ENCODE peak calls at places on chromosomes 2 and 18, in five cellular contexts. E is stomach, S is endothelial cell of umbilical vein, Z is transverse colon, M is HCT116. H is an unnamed sample.

GRCh38 chr18:79353238-79353637 is 42.5 kb upstream of the NFATC1 start:
- DNase-seq in E (no peak), S (no peak), Z (no peak), M (no peak), H (no peak)

GRCh38 chr2:119248751-119249150 is 25.1 kb downstream of the STEAP3 start:
- DNase-seq in E (peak; percentile 11), S (no peak), Z (no peak), M (no peak), H (no peak)

GRCh38 chr2:151437630-151438029 is 27.9 kb downstream of the RIF1 start:
- DNase-seq in E (no peak), S (peak; percentile 58), Z (no peak), M (peak; percentile 10), H (no peak)

GRCh38 chr2:82650038-82650437 is 1809.0 kb downstream of the SUCLG1 start:
- DNase-seq in E (no peak), S (no peak), Z (no peak), M (no peak), H (no peak)

GRCh38 chr2:18154259-18154658 is 275.8 kb downstream of the KCNS3 start:
- DNase-seq in E (no peak), S (no peak), Z (no peak), M (no peak), H (no peak)

GRCh38 chr2:95728878-95729511 is 137.2 kb downstream of the TRIM43 start:
- DNase-seq in E (peak; percentile 75), S (peak; percentile 78), Z (peak; percentile 69), M (peak; percentile 86), H (peak; percentile 82)

GRCh38 chr18:8721094-8721669 is 15.8 kb downstream of the MTCL1 start:
- DNase-seq in E (no peak), S (no peak), Z (no peak), M (no peak), H (no peak)

GRCh38 chr18:22453337-22453736 is 35.6 kb upstream of the CTAGE1 start:
- DNase-seq in E (no peak), S (no peak), Z (no peak), M (no peak), H (no peak)

GRCh38 chr2:186486651-186487647 is 889 bp downstream of the ZC3H15 start:
- DNase-seq in E (no peak), S (peak; percentile 68), Z (no peak), M (no peak), H (no peak)

GRCh38 chr2:151729416-151729811 is 4.9 kb downstream of the NEB start:
- DNase-seq in E (no peak), S (no peak), Z (no peak), M (no peak), H (no peak)

GRCh38 chr2:238132463-238133450 is 5.7 kb upstream of the KLHL30 start:
- DNase-seq in E (no peak), S (no peak), Z (no peak), M (no peak), H (no peak)

GRCh38 chr2:241014764-241015163 is 16.3 kb downstream of the SNED1 start:
- DNase-seq in E (peak; percentile 15), S (no peak), Z (no peak), M (no peak), H (peak; percentile 56)

GRCh38 chr18:21979171-21979560 is 190.2 kb upstream of the GATA6 start:
- DNase-seq in E (no peak), S (no peak), Z (no peak), M (no peak), H (no peak)

GRCh38 chr2:1930376-1930775 is 186.1 kb upstream of the PXDN start:
- DNase-seq in E (no peak), S (no peak), Z (no peak), M (no peak), H (no peak)

GRCh38 chr2:166234112-166234846 is 106.5 kb upstream of the SCN1A start:
- DNase-seq in E (no peak), S (peak; percentile 88), Z (no peak), M (no peak), H (no peak)

GRCh38 chr18:12043811-12044210 is 49.8 kb upstream of the ANKRD62 start:
- DNase-seq in E (no peak), S (no peak), Z (no peak), M (no peak), H (no peak)

GRCh38 chr2:216865658-216866057 is 5.8 kb upstream of the TNP1 start:
- DNase-seq in E (no peak), S (no peak), Z (no peak), M (no peak), H (no peak)

GRCh38 chr2:231597014-231597611 is 4.4 kb downstream of the TEX44 start:
- DNase-seq in E (no peak), S (no peak), Z (no peak), M (no peak), H (no peak)

GRCh38 chr18:23307567-23308295 is 145.4 kb upstream of the RIOK3 start:
- DNase-seq in E (no peak), S (peak; percentile 26), Z (no peak), M (peak; percentile 16), H (no peak)

GRCh38 chr2:161586517-161587167 is 37.6 kb upstream of the SLC4A10 start:
- DNase-seq in E (no peak), S (peak; percentile 42), Z (no peak), M (peak; percentile 23), H (no peak)

GRCh38 chr18:26159353-26159752 is 25.7 kb downstream of the PSMA8 start:
- DNase-seq in E (no peak), S (peak; percentile 6), Z (no peak), M (peak; percentile 1), H (no peak)

GRCh38 chr2:112714836-112715631 is 5.8 kb upstream of the NT5DC4 start:
- DNase-seq in E (no peak), S (no peak), Z (no peak), M (peak; percentile 55), H (no peak)

GRCh38 chr2:63763336-63764056 is 78.2 kb upstream of the UGP2 start:
- DNase-seq in E (no peak), S (no peak), Z (no peak), M (no peak), H (no peak)

GRCh38 chr2:100200985-100201384 is 58.6 kb upstream of the AFF3 start:
- DNase-seq in E (no peak), S (peak; percentile 66), Z (no peak), M (no peak), H (no peak)

GRCh38 chr2:124437811-124438210 is 412.7 kb downstream of the CNTNAP5 start:
- DNase-seq in E (no peak), S (no peak), Z (no peak), M (no peak), H (no peak)

GRCh38 chr2:45169339-45170190 is 160.3 kb upstream of the SIX2 start:
- DNase-seq in E (no peak), S (peak; percentile 50), Z (no peak), M (no peak), H (no peak)

GRCh38 chr2:167914969-167915368 is 332.4 kb downstream of the STK39 start:
- DNase-seq in E (no peak), S (no peak), Z (no peak), M (no peak), H (no peak)

GRCh38 chr18:8608795-8609673 is at the start of gene RAB12:
- DNase-seq in E (peak; percentile 87), S (peak; percentile 65), Z (peak; percentile 89), M (peak; percentile 51), H (peak; percentile 94)

GRCh38 chr2:121450301-121450700 is 80.4 kb upstream of the RNU4ATAC start:
- DNase-seq in E (no peak), S (no peak), Z (no peak), M (no peak), H (no peak)

DNA sequence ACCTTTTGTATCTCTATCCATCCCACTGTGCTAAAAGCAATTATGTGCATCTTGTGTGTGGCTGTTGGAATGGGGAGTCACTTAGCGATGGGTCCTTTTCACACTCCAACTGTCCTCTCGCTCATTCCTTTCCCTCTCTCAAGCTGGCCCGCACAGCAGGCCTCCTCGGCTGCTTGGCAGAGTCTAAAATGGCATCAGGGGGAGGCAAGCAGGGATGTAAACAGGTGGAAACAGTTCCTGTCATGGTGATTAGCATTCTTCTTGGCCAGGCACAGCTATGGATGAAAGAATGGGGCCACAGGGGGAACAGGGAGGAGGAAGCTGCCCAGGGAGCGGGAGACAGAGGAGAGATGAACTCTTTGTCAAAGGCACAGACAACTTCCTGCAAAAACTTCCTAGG is 56.2 kb upstream of the LRPPRC start:
- DNase-seq in E (no peak), S (no peak), Z (no peak), M (no peak), H (no peak)
- TF ChIP-seq POLR2AphosphoS5 in E (no peak), S (no peak), Z (no peak), M (no peak), H (no peak)

GRCh38 chr2:39772086-39772811 is 6.8 kb downstream of the THUMPD2 start:
- DNase-seq in E (no peak), S (peak; percentile 23), Z (no peak), M (no peak), H (no peak)
- H3K4me3 ChIP-seq in E (no peak overlapping the region), S (no peak overlapping the region), Z (no peak overlapping the region), M (no peak overlapping the region), H (no peak overlapping the region)

GRCh38 chr2:42810971-42811865 is 18.8 kb upstream of the HAAO start:
- DNase-seq in E (no peak), S (peak; percentile 66), Z (peak; percentile 45), M (no peak), H (peak; percentile 86)
- TF ChIP-seq POLR2AphosphoS5 in E (peak; percentile 35), S (no peak), Z (peak; percentile 22), M (no peak), H (peak; percentile 32)

GRCh38 chr2:219508933-219509779 is 5.1 kb upstream of the ASIC4 start:
- DNase-seq in E (no peak), S (no peak), Z (no peak), M (no peak), H (no peak)
- H3K4me3 ChIP-seq in E (peak overlapping the region; percentile 40), S (no peak overlapping the region), Z (no peak overlapping the region), M (peak overlapping the region; percentile 2), H (peak overlapping the region; percentile 24)

GRCh38 chr2:170679607-170680079 is 35.5 kb upstream of the SP5 start:
- DNase-seq in E (no peak), S (no peak), Z (peak; percentile 21), M (no peak), H (no peak)
- TF ChIP-seq POLR2AphosphoS5 in E (no peak), S (no peak), Z (no peak), M (no peak), H (no peak)

DNA sequence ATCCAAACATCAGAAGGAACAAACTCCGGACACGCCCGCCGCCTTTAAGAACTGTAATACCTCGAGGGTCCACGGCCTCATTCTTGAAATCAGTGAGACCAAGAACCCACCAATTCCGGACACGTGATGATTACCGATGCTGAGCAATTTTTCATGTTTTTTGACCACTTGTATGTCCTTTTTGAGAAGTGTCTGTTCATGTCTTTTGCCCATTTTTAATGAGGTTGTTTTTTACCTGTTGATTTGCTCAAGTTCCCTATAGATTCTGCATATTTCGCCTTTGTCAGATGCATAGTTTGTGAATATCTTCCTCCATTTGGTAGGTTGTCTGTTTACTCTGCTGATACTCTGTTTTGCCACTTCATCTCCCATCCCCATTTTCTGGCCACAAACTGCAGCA is 150.4 kb downstream of the IRS1 start:
- DNase-seq in E (no peak), S (no peak), Z (no peak), M (no peak), H (no peak)
- H3K4me3 ChIP-seq in E (no peak overlapping the region), S (no peak overlapping the region), Z (no peak overlapping the region), M (peak overlapping the region; percentile 8), H (no peak overlapping the region)